ENCODE peak calls at places on chromosomes 1 and 21, in four cellular contexts. One of them, this sample, is unnamed.

GRCh38 chr1:223665592-223666312 is at the start of gene CAPN8:
- DNase-seq in A549: no peak
- DNase-seq in K562: no peak
- DNase-seq in GM12878: no peak
- DNase-seq in this sample: no peak

GRCh38 chr1:167981933-167982332 is 45.1 kb upstream of the MPC2 start:
- DNase-seq in A549: no peak
- DNase-seq in K562: no peak
- DNase-seq in GM12878: no peak
- DNase-seq in this sample: peak

GRCh38 chr1:219580019-219580676 is 32.8 kb downstream of the ZC3H11B start:
- DNase-seq in A549: no peak
- DNase-seq in K562: no peak
- DNase-seq in GM12878: no peak
- DNase-seq in this sample: peak

GRCh38 chr1:82398357-82398756 is 597.6 kb downstream of the ADGRL2 start:
- DNase-seq in A549: no peak
- DNase-seq in K562: no peak
- DNase-seq in GM12878: no peak
- DNase-seq in this sample: no peak

GRCh38 chr1:28104866-28105467 is 16.6 kb upstream of the EYA3 start:
- DNase-seq in A549: peak
- DNase-seq in K562: peak
- DNase-seq in GM12878: no peak
- DNase-seq in this sample: peak

GRCh38 chr1:217896490-217896889 is 265.3 kb downstream of the SPATA17 start:
- DNase-seq in A549: no peak
- DNase-seq in K562: no peak
- DNase-seq in GM12878: no peak
- DNase-seq in this sample: no peak

GRCh38 chr1:211613108-211613947 is 34.4 kb upstream of the SLC30A1 start:
- DNase-seq in A549: peak
- DNase-seq in K562: peak
- DNase-seq in GM12878: no peak
- DNase-seq in this sample: peak

GRCh38 chr1:225996946-225997545 is 2.1 kb downstream of the SDE2 start:
- DNase-seq in A549: no peak
- DNase-seq in K562: no peak
- DNase-seq in GM12878: no peak
- DNase-seq in this sample: peak

GRCh38 chr1:224456637-224456953 is 22.0 kb upstream of the WDR26 start:
- DNase-seq in A549: no peak
- DNase-seq in K562: no peak
- DNase-seq in GM12878: no peak
- DNase-seq in this sample: no peak

GRCh38 chr21:15004721-15005370 is 60.0 kb downstream of the NRIP1 start:
- DNase-seq in A549: no peak
- DNase-seq in K562: no peak
- DNase-seq in GM12878: no peak
- DNase-seq in this sample: peak

GRCh38 chr1:107430540-107431228 is 289.8 kb downstream of the NTNG1 start:
- DNase-seq in A549: peak
- DNase-seq in K562: peak
- DNase-seq in GM12878: peak
- DNase-seq in this sample: peak

GRCh38 chr1:233735331-233735730 is 121.4 kb downstream of the KCNK1 start:
- DNase-seq in A549: no peak
- DNase-seq in K562: no peak
- DNase-seq in GM12878: no peak
- DNase-seq in this sample: no peak

GRCh38 chr1:119409731-119410130 is 5.2 kb upstream of the HSD3B2 start:
- DNase-seq in A549: no peak
- DNase-seq in K562: no peak
- DNase-seq in GM12878: no peak
- DNase-seq in this sample: peak

GRCh38 chr1:37323486-37324377 is 150.6 kb upstream of the ZC3H12A start:
- DNase-seq in A549: peak
- DNase-seq in K562: peak
- DNase-seq in GM12878: no peak
- DNase-seq in this sample: peak

GRCh38 chr21:45455321-45456013 is 50.5 kb downstream of the COL18A1 start:
- DNase-seq in A549: no peak
- DNase-seq in K562: no peak
- DNase-seq in GM12878: no peak
- DNase-seq in this sample: peak

GRCh38 chr1:182781849-182782586 is 7.6 kb upstream of the NPL start:
- DNase-seq in A549: peak
- DNase-seq in K562: peak
- DNase-seq in GM12878: peak
- DNase-seq in this sample: peak

GRCh38 chr1:229135773-229136172 is 135.1 kb upstream of the RAB4A start:
- DNase-seq in A549: no peak
- DNase-seq in K562: no peak
- DNase-seq in GM12878: no peak
- DNase-seq in this sample: no peak

GRCh38 chr1:228014235-228014930 is 7.6 kb downstream of the WNT3A start:
- DNase-seq in A549: no peak
- DNase-seq in K562: peak
- DNase-seq in GM12878: no peak
- DNase-seq in this sample: peak

GRCh38 chr1:197557302-197557701 is 218.0 kb downstream of the DENND1B start:
- DNase-seq in A549: peak
- DNase-seq in K562: no peak
- DNase-seq in GM12878: no peak
- DNase-seq in this sample: peak

GRCh38 chr1:214499732-214500131 is 51.7 kb downstream of the PTPN14 start:
- DNase-seq in A549: no peak
- DNase-seq in K562: no peak
- DNase-seq in GM12878: no peak
- DNase-seq in this sample: no peak

GRCh38 chr1:22773981-22774471 is 63.4 kb downstream of the EPHB2 start:
- DNase-seq in A549: no peak
- DNase-seq in K562: no peak
- DNase-seq in GM12878: no peak
- DNase-seq in this sample: peak

GRCh38 chr1:213020016-213020415 is 4.3 kb upstream of the ANGEL2 start:
- DNase-seq in A549: no peak
- DNase-seq in K562: no peak
- DNase-seq in GM12878: no peak
- DNase-seq in this sample: no peak

GRCh38 chr1:31273619-31274018 is 23.0 kb downstream of the SNRNP40 start:
- DNase-seq in A549: no peak
- DNase-seq in K562: no peak
- DNase-seq in GM12878: no peak
- DNase-seq in this sample: no peak

GRCh38 chr1:55443175-55443933 is 228.2 kb upstream of the USP24 start:
- DNase-seq in A549: peak
- DNase-seq in K562: peak
- DNase-seq in GM12878: no peak
- DNase-seq in this sample: peak

GRCh38 chr1:33637846-33638440 is 165.5 kb downstream of the ZSCAN20 start:
- DNase-seq in A549: no peak
- DNase-seq in K562: no peak
- DNase-seq in GM12878: no peak
- DNase-seq in this sample: no peak

GRCh38 chr21:17903029-17903806 is 84.1 kb upstream of the C21orf91 start:
- DNase-seq in A549: no peak
- DNase-seq in K562: peak
- DNase-seq in GM12878: no peak
- DNase-seq in this sample: peak

GRCh38 chr1:103538226-103538625 is 12.7 kb downstream of the RNPC3 start:
- DNase-seq in A549: no peak
- DNase-seq in K562: no peak
- DNase-seq in GM12878: no peak
- DNase-seq in this sample: no peak

GRCh38 chr21:15029077-15029476 is 35.7 kb downstream of the NRIP1 start:
- DNase-seq in A549: no peak
- DNase-seq in K562: no peak
- DNase-seq in GM12878: no peak
- DNase-seq in this sample: no peak

GRCh38 chr1:196558424-196558823 is 49.8 kb downstream of the KCNT2 start:
- DNase-seq in A549: peak
- DNase-seq in K562: no peak
- DNase-seq in GM12878: no peak
- DNase-seq in this sample: peak

GRCh38 chr1:217311766-217312165 is 319.1 kb downstream of the GPATCH2 start:
- DNase-seq in A549: peak
- DNase-seq in K562: no peak
- DNase-seq in GM12878: no peak
- DNase-seq in this sample: peak

GRCh38 chr1:51133045-51133444 is 31.0 kb downstream of the C1orf185 start:
- DNase-seq in A549: no peak
- DNase-seq in K562: no peak
- DNase-seq in GM12878: no peak
- DNase-seq in this sample: no peak

GRCh38 chr1:23664837-23665795 is 26.5 kb upstream of the RPL11 start:
- DNase-seq in A549: peak
- DNase-seq in K562: peak
- DNase-seq in GM12878: peak
- DNase-seq in this sample: no peak

DNA sequence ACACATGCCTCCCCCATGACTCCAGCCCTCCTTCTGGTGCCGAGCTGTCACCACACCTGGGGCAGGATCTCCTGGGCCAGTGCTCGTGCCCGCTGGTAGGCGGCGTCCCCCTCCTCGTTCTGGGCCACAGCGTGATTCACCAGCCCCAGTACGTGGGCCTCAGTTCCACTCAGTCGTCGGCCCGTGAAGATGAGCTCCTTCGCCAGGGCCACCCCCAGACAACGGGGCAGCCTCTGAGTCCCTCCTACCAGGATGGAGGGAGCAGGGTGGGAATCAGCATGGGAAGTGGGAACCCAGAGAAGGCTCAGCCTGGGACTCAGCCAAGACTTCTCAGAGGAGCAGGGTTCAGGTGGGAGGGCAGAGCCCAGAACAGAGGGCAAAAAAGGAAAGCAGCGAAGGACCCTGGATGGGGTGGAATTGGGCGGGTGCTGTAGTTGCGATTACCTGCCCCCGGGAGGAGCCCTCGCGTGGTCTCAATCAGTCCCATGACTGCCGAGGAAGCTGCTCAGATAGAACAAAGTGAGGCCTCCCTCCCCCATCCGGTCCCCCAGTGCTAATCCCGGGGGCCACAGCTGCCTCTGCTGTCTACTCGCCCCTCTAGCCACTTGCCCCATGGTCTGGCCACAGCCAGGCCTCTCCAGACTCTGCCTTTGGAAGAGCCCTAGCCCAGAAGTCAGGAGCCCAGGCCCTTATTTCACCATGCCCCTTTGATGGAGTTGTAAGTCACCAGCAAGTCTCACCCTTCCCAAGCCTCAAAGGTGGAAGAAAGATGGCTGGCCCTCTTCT is 16.8 kb downstream of the ECHDC2 start:
- DNase-seq in A549: peak
- DNase-seq in K562: peak
- DNase-seq in GM12878: no peak
- DNase-seq in this sample: no peak
- TF ChIP-seq RCOR1 in A549: no peak
- TF ChIP-seq RCOR1 in K562: no peak
- TF ChIP-seq RCOR1 in GM12878: no peak
- TF ChIP-seq RCOR1 in this sample: no peak

GRCh38 chr1:48206371-48206770 is 16.1 kb upstream of the SLC5A9 start:
- DNase-seq in A549: no peak
- DNase-seq in K562: no peak
- DNase-seq in GM12878: no peak
- DNase-seq in this sample: no peak

GRCh38 chr1:48202030-48202752 is 20.3 kb upstream of the SLC5A9 start:
- DNase-seq in A549: peak
- DNase-seq in K562: peak
- DNase-seq in GM12878: no peak
- DNase-seq in this sample: peak

GRCh38 chr1:48205547-48205946 is 17.0 kb upstream of the SLC5A9 start:
- DNase-seq in A549: no peak
- DNase-seq in K562: no peak
- DNase-seq in GM12878: no peak
- DNase-seq in this sample: no peak

GRCh38 chr1:48200166-48200900 is 22.2 kb upstream of the SLC5A9 start:
- DNase-seq in A549: no peak
- DNase-seq in K562: no peak
- DNase-seq in GM12878: no peak
- DNase-seq in this sample: no peak

GRCh38 chr1:48203287-48203900 is 19.1 kb upstream of the SLC5A9 start:
- DNase-seq in A549: peak
- DNase-seq in K562: peak
- DNase-seq in GM12878: no peak
- DNase-seq in this sample: peak
- TF ChIP-seq CTCF in A549: peak
- TF ChIP-seq CTCF in K562: peak
- TF ChIP-seq CTCF in GM12878: peak
- TF ChIP-seq CTCF in this sample: peak

GRCh38 chr21:43827015-43827611 is 37.7 kb downstream of the RRP1 start:
- DNase-seq in A549: peak
- DNase-seq in K562: peak
- DNase-seq in GM12878: no peak
- DNase-seq in this sample: peak
- TF ChIP-seq POLR2A in A549: no peak
- TF ChIP-seq POLR2A in K562: no peak
- TF ChIP-seq POLR2A in GM12878: no peak
- TF ChIP-seq POLR2A in this sample: no peak

GRCh38 chr1:12617901-12618660 is at the start of gene DHRS3:
- DNase-seq in A549: peak
- DNase-seq in K562: peak
- DNase-seq in GM12878: no peak
- DNase-seq in this sample: peak

GRCh38 chr1:12617511-12617900 is 504 bp downstream of the DHRS3 start:
- DNase-seq in A549: no peak
- DNase-seq in K562: no peak
- DNase-seq in GM12878: no peak
- DNase-seq in this sample: no peak

GRCh38 chr1:12615166-12615915 is 2.7 kb downstream of the DHRS3 start:
- DNase-seq in A549: no peak
- DNase-seq in K562: no peak
- DNase-seq in GM12878: no peak
- DNase-seq in this sample: peak

GRCh38 chr1:12615916-12616708 is 1.9 kb downstream of the DHRS3 start:
- DNase-seq in A549: peak
- DNase-seq in K562: peak
- DNase-seq in GM12878: no peak
- DNase-seq in this sample: peak

DNA sequence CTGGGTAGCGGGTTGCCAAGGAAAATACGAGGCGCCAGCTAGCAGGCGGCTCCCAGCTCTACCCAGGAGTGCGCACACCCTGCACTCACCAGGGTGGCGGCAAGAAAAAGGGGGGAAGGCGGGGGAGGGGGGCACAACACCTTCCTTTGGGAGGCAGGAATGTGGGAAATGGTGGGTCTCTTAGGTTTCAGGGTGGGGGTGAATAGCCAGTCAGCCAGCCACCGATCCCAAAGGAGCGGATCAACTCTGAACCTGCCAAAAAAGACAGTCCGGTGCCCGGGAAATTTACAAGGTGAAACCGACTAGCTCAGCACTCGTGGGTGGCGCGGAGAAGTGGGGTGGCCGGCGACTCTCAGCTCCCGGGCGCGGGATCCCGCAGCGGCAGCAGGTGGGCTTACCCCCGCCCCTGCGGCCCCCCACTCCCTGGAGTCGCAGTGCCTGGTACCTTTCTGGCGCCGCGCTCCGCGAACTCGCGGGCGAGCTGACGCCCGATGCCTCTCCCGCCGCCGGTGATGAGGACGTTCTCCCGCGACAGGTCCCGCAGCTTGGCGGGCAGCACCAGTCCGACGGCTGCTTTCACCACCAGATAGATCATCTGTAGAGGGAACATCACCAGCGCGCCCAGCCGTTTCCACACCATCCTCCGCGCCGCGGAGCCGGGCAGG is 1.2 kb downstream of the DHRS3 start:
- DNase-seq in A549: no peak
- DNase-seq in K562: peak
- DNase-seq in GM12878: no peak
- DNase-seq in this sample: no peak
- TF ChIP-seq RCOR1 in A549: no peak
- TF ChIP-seq RCOR1 in K562: no peak
- TF ChIP-seq RCOR1 in GM12878: no peak
- TF ChIP-seq RCOR1 in this sample: no peak